ENCODE peak calls at places on chromosomes 11 and 22, in four cellular contexts. One of them, this sample, is unnamed.
A peak's percentile ranks its signal among the peaks of the same experiment; 100 is the strongest.

GRCh38 chr11:10930961-10931760 is 73.3 kb upstream of the ZBED5 start:
- DNase-seq in neuronal stem cell: peak; percentile 67
- DNase-seq in mesendoderm: peak; percentile 85
- DNase-seq in IMR-90: peak; percentile 76
- DNase-seq in this sample: peak; percentile 80

GRCh38 chr11:104089481-104089880 is 53.0 kb downstream of the DDI1 start:
- DNase-seq in IMR-90: no peak
- DNase-seq in mesendoderm: no peak
- DNase-seq in neuronal stem cell: no peak
- DNase-seq in this sample: no peak

GRCh38 chr22:24466831-24467249 is 28.3 kb upstream of the UPB1 start:
- DNase-seq in mesendoderm: no peak
- DNase-seq in IMR-90: peak; percentile 74
- DNase-seq in neuronal stem cell: no peak
- DNase-seq in this sample: no peak

GRCh38 chr11:126197277-126197939 is 14.0 kb downstream of the RPUSD4 start:
- DNase-seq in mesendoderm: peak; percentile 21
- DNase-seq in neuronal stem cell: no peak
- DNase-seq in IMR-90: peak; percentile 90
- DNase-seq in this sample: peak; percentile 96

GRCh38 chr11:115745041-115745440 is 240.8 kb upstream of the CADM1 start:
- DNase-seq in IMR-90: no peak
- DNase-seq in neuronal stem cell: no peak
- DNase-seq in mesendoderm: no peak
- DNase-seq in this sample: no peak

GRCh38 chr11:67314218-67314617 is 10.9 kb downstream of the SSH3 start:
- DNase-seq in neuronal stem cell: no peak
- DNase-seq in IMR-90: no peak
- DNase-seq in mesendoderm: no peak
- DNase-seq in this sample: no peak

GRCh38 chr22:45441158-45441557 is 27.7 kb downstream of the RIBC2 start:
- DNase-seq in neuronal stem cell: peak; percentile 39
- DNase-seq in IMR-90: peak; percentile 68
- DNase-seq in mesendoderm: peak; percentile 84
- DNase-seq in this sample: peak; percentile 83

GRCh38 chr11:69333906-69334305 is 40.0 kb downstream of the MYEOV start:
- DNase-seq in neuronal stem cell: no peak
- DNase-seq in IMR-90: peak; percentile 34
- DNase-seq in mesendoderm: no peak
- DNase-seq in this sample: no peak

GRCh38 chr22:42376721-42377177 is 55.5 kb downstream of the NFAM1 start:
- DNase-seq in mesendoderm: peak; percentile 90
- DNase-seq in neuronal stem cell: peak; percentile 87
- DNase-seq in IMR-90: peak; percentile 19
- DNase-seq in this sample: peak; percentile 35

GRCh38 chr11:32210601-32211000 is 119.7 kb downstream of the RCN1 start:
- DNase-seq in mesendoderm: no peak
- DNase-seq in IMR-90: peak; percentile 33
- DNase-seq in neuronal stem cell: no peak
- DNase-seq in this sample: no peak

GRCh38 chr11:44067266-44067665 is 1.2 kb downstream of the ACCS start:
- DNase-seq in IMR-90: no peak
- DNase-seq in neuronal stem cell: no peak
- DNase-seq in mesendoderm: no peak
- DNase-seq in this sample: no peak

GRCh38 chr22:21994881-21995444 is 12.4 kb upstream of the TOP3B start:
- DNase-seq in neuronal stem cell: no peak
- DNase-seq in IMR-90: no peak
- DNase-seq in mesendoderm: no peak
- DNase-seq in this sample: no peak

DNA sequence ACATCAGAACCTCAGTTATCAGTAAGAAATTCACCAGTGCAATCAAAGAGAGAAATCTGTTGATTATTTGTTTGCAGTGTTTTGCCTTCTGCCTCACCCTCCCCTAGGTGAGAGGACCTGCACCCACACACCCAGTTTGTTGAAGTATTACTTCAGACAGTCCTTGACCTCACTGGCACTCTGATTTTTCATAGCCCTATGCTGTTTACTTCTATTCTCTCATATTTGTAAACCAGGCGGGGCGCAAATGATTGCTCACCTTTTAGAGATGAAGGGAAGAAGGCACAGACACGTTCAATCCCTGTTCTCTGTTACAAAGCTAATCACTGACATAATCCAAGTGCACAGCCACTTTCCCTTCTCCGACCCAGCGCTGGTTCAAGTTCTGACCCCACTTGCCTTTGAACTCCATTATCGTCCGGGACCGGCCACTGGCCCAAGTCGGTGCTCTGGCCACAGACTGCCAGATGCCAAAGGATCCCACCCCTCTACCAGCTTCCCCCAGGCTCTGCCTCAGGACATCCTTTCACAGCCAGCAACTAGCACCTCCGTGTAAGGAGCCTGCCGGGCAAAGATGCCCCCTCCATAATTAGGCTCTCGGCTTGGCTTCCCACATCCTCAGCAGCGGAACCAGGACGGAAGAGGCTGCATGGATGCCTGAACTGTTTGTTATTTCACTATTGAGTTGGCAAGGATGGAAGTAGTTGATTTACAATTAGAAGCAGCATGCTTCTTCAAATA is 1.7 kb downstream of the ETS1 start:
- DNase-seq in neuronal stem cell: no peak
- DNase-seq in mesendoderm: peak; percentile 63
- DNase-seq in IMR-90: no peak
- DNase-seq in this sample: no peak
- H3K4me3 ChIP-seq in neuronal stem cell: no peak overlapping the region
- H3K4me3 ChIP-seq in mesendoderm: no peak overlapping the region
- H3K4me3 ChIP-seq in IMR-90: no peak overlapping the region
- H3K4me3 ChIP-seq in this sample: no peak overlapping the region

DNA sequence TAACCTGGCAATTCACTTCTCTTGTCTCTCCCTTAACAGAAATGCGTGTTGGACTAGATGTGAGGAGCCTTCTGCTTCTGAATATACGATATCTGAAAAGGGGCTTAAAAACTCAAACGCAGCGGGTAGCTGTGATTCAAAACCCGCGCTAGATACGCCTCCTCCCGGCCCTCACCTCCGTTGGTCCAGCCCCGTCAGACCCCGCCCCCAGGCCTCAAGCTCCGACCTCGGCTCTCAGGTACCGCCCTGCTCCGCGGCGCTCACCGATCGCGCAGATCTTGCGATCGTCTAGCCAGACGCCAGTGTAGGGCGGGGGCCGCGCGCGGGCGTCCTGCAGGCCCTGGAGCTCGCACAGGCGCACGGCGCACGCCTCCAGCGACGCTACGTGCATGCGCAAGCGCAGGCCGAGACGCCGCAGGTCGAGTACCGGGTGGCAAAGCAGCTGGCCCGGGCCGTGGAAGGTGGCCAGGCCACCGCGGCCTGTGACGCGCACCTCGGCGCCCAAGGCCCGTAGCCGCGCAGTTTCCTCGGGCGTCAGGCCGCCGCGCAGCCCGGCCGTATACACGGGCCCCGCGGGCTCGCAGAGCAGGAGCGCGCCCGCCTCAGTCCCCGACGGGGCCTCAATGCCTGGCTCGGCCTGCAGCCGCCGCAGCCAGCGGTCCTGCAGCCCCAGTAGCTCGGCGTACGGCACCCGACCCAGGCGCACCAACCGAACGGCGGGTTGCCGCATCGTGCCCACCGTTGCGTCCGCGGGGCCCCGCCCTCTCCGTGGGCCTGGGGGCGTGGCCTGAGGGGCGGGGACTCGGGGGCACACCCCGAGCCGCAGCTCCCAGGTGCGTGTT is at the start of gene LIPT2:
- DNase-seq in neuronal stem cell: peak; percentile 94
- DNase-seq in IMR-90: peak; percentile 95
- DNase-seq in mesendoderm: peak; percentile 99
- DNase-seq in this sample: peak; percentile 99
- H2BK5ac ChIP-seq in neuronal stem cell: peak within 1 kb of the TSS; percentile 100
- H2BK5ac ChIP-seq in IMR-90: peak within 1 kb of the TSS; percentile 56
- H2BK5ac ChIP-seq in mesendoderm: peak within 1 kb of the TSS; percentile 88
- H2BK5ac ChIP-seq in this sample: peak within 1 kb of the TSS; percentile 92

GRCh38 chr22:40043793-40044101 is 49.0 kb downstream of the FAM83F start:
- DNase-seq in mesendoderm: no peak
- DNase-seq in IMR-90: no peak
- DNase-seq in neuronal stem cell: no peak
- DNase-seq in this sample: no peak

GRCh38 chr22:40041738-40042137 is 47.0 kb downstream of the FAM83F start:
- DNase-seq in mesendoderm: no peak
- DNase-seq in neuronal stem cell: no peak
- DNase-seq in IMR-90: no peak
- DNase-seq in this sample: no peak

GRCh38 chr22:40042312-40042711 is 47.6 kb downstream of the FAM83F start:
- DNase-seq in IMR-90: no peak
- DNase-seq in mesendoderm: no peak
- DNase-seq in neuronal stem cell: no peak
- DNase-seq in this sample: no peak

GRCh38 chr22:40044102-40044869 is 49.5 kb downstream of the FAM83F start:
- DNase-seq in neuronal stem cell: peak; percentile 99
- DNase-seq in mesendoderm: peak; percentile 100
- DNase-seq in IMR-90: peak; percentile 99
- DNase-seq in this sample: peak; percentile 99

DNA sequence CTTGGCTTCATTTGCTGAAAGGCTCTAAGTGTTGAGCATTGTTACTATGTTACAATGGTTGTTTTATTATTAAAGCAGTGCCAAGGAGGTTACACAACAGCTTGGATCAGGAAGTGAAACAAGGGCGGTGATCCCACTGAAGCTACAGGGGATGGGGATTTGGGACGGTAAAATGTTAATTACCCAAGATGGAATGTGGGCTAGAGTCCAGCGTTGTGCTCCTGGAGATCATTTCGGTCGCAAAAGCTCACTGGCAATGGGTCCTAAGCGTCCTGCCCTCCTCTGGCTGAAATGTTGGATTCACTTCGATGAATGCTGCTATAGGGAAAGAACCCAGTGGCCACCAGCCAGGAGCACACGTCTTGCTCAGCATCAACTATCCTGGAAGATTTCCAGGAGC is 48.3 kb downstream of the FAM83F start:
- DNase-seq in neuronal stem cell: no peak
- DNase-seq in mesendoderm: no peak
- DNase-seq in IMR-90: no peak
- DNase-seq in this sample: peak; percentile 17
- H3K4me3 ChIP-seq in neuronal stem cell: no peak overlapping the region
- H3K4me3 ChIP-seq in mesendoderm: no peak overlapping the region
- H3K4me3 ChIP-seq in IMR-90: no peak overlapping the region
- H3K4me3 ChIP-seq in this sample: no peak overlapping the region

DNA sequence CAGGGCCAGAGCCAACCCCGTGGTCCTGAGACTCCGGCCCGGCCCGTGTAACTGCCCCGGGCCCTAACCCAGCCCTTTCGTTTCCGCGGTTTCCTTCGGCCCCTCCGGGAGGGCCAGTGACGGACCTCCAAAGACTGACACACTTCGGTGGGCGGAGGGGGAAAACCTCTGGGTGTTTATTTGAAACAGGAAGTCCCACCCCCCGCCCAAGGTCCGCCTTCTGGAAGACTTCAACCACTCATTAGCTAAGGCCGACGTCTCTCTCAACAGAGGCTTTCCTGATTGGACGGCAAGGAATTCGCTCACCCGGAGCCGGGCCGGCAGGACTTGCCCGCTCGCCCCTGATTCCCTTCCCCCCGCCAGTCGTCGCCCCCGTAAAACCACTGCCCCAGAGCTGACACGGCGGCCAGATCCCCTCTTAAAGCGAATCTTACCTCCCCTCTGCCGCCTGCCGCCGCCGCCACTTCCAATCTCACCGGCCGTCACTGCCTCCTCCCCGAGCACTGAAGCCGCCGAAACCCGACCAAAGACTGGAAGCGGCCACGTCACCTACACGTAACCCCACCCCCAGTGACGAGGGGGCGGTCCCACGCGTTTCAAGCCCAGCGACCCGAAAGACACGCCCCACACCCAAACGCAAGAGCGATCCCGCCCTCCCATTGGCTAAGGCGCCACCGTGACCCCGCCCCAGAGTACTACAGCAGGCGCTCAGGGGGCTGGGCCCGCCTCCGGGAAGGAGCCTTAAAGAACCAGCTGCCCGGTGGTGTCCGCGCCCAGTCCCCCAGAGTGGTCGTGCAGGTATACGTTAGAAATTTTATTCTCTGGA is at the start of gene STX5:
- DNase-seq in IMR-90: peak; percentile 99
- DNase-seq in neuronal stem cell: peak; percentile 99
- DNase-seq in mesendoderm: peak; percentile 99
- DNase-seq in this sample: peak; percentile 98
- H2BK5ac ChIP-seq in IMR-90: peak within 1 kb of the TSS; percentile 96
- H2BK5ac ChIP-seq in neuronal stem cell: peak within 1 kb of the TSS; percentile 91
- H2BK5ac ChIP-seq in mesendoderm: peak within 1 kb of the TSS; percentile 80
- H2BK5ac ChIP-seq in this sample: peak within 1 kb of the TSS; percentile 98

GRCh38 chr11:96293583-96293982 is 49.4 kb downstream of the MAML2 start:
- DNase-seq in mesendoderm: no peak
- DNase-seq in IMR-90: no peak
- DNase-seq in neuronal stem cell: no peak
- DNase-seq in this sample: no peak
- H3K4me3 ChIP-seq in mesendoderm: no peak overlapping the region
- H3K4me3 ChIP-seq in IMR-90: no peak overlapping the region
- H3K4me3 ChIP-seq in neuronal stem cell: no peak overlapping the region
- H3K4me3 ChIP-seq in this sample: no peak overlapping the region

GRCh38 chr11:70527046-70527395 is 128.7 kb downstream of the CTTN start:
- DNase-seq in IMR-90: no peak
- DNase-seq in neuronal stem cell: no peak
- DNase-seq in mesendoderm: no peak
- DNase-seq in this sample: no peak

GRCh38 chr11:70526116-70527045 is 128.1 kb downstream of the CTTN start:
- DNase-seq in mesendoderm: no peak
- DNase-seq in IMR-90: no peak
- DNase-seq in neuronal stem cell: no peak
- DNase-seq in this sample: peak; percentile 9

GRCh38 chr11:70528046-70528793 is 129.9 kb downstream of the CTTN start:
- DNase-seq in mesendoderm: no peak
- DNase-seq in IMR-90: no peak
- DNase-seq in neuronal stem cell: no peak
- DNase-seq in this sample: no peak

GRCh38 chr11:70528794-70529580 is 130.7 kb downstream of the CTTN start:
- DNase-seq in mesendoderm: no peak
- DNase-seq in neuronal stem cell: no peak
- DNase-seq in IMR-90: no peak
- DNase-seq in this sample: no peak

DNA sequence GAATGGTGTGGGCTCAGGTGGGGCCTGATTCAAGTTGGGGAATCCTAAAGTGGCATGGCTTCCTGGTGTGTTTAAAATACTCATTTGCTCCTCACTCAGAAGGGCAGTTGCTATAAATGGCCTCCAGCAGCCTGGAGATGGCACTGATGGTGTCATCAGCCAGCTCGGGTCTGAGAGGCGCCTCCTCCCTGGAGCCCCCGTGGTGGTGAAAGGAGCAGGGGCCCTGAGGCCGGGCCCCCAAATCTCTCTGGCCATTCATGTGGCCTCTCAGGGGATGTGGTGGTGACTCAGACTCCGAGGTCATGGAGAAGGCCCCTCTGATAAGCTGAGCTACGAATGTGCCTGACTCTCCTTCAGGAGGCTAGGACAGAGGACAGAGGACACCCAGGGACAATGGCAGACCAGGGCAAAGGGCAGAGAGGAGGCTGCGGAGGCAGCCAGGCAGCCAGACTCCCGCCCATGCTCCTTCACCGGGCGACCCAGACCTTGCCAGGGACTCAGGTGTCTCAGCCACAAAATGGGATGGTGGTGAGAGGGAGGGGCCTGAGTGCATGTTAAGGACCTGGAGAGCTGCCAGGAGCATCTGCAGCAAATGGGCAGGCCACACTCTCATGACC is 129.2 kb downstream of the CTTN start:
- DNase-seq in mesendoderm: no peak
- DNase-seq in neuronal stem cell: no peak
- DNase-seq in IMR-90: no peak
- DNase-seq in this sample: no peak
- H2BK5ac ChIP-seq in mesendoderm: no peak overlapping the region
- H2BK5ac ChIP-seq in neuronal stem cell: peak overlapping the region; percentile 92
- H2BK5ac ChIP-seq in IMR-90: no peak overlapping the region
- H2BK5ac ChIP-seq in this sample: no peak overlapping the region

GRCh38 chr11:60634151-60634550 is 65.3 kb upstream of the MS4A8 start:
- DNase-seq in IMR-90: no peak
- DNase-seq in neuronal stem cell: no peak
- DNase-seq in mesendoderm: peak; percentile 65
- DNase-seq in this sample: no peak
- H3K4me3 ChIP-seq in IMR-90: no peak overlapping the region
- H3K4me3 ChIP-seq in neuronal stem cell: no peak overlapping the region
- H3K4me3 ChIP-seq in mesendoderm: no peak overlapping the region
- H3K4me3 ChIP-seq in this sample: no peak overlapping the region

This sample was measured in trophoblast cell.